ENCODE peak calls at places on chromosomes 16 and 17, in five cellular contexts. V is BJ, F is epithelial cell of esophagus, E is stomach, B is heart right ventricle. W is an unnamed sample.

GRCh38 chr16:79598341-79599181 is 2.0 kb downstream of the MAF start:
- DNase-seq in V (no peak), F (peak), E (peak), B (peak), W (peak)

GRCh38 chr16:76294691-76295214 is 17.6 kb downstream of the CNTNAP4 start:
- DNase-seq in V (no peak), F (no peak), E (no peak), B (no peak), W (no peak)

GRCh38 chr17:57142925-57143324 is 57.9 kb downstream of the AKAP1 start:
- DNase-seq in V (no peak), F (no peak), E (no peak), B (peak), W (no peak)

GRCh38 chr17:57988301-57989010 is 402 bp upstream of the VEZF1 start:
- DNase-seq in V (no peak), F (peak), E (peak), B (peak), W (peak)

GRCh38 chr17:43878260-43879082 is 28.9 kb downstream of the MPP2 start:
- DNase-seq in V (peak), F (peak), E (peak), B (peak), W (peak)

GRCh38 chr17:57696050-57696449 is 49.0 kb downstream of the CCDC182 start:
- DNase-seq in V (no peak), F (no peak), E (no peak), B (peak), W (no peak)

GRCh38 chr16:57184890-57185445 is 871 bp downstream of the PSME3IP1 start:
- DNase-seq in V (no peak), F (no peak), E (no peak), B (no peak), W (no peak)

GRCh38 chr16:2468725-2469398 is 2.2 kb upstream of the NTN3 start:
- DNase-seq in V (no peak), F (no peak), E (no peak), B (no peak), W (no peak)

GRCh38 chr16:85056211-85056748 is 28.7 kb downstream of the KIAA0513 start:
- DNase-seq in V (no peak), F (no peak), E (no peak), B (no peak), W (no peak)

GRCh38 chr17:73760186-73760758 is 116.0 kb upstream of the SDK2 start:
- DNase-seq in V (no peak), F (no peak), E (no peak), B (no peak), W (no peak)

GRCh38 chr16:51820176-51820575 is 669.1 kb upstream of the SALL1 start:
- DNase-seq in V (no peak), F (no peak), E (no peak), B (no peak), W (no peak)

GRCh38 chr16:83743720-83744119 is 64.1 kb upstream of the HSBP1 start:
- DNase-seq in V (no peak), F (no peak), E (no peak), B (no peak), W (no peak)

GRCh38 chr17:82959242-82959930 is 119.6 kb upstream of the ZNF750 start:
- DNase-seq in V (no peak), F (no peak), E (peak), B (no peak), W (no peak)

GRCh38 chr16:63361032-63361624 is 1324.9 kb upstream of the CDH8 start:
- DNase-seq in V (no peak), F (peak), E (no peak), B (no peak), W (no peak)

GRCh38 chr17:58336456-58337094 is 8.0 kb upstream of the TSPOAP1 start:
- DNase-seq in V (peak), F (peak), E (no peak), B (no peak), W (no peak)

GRCh38 chr17:68352041-68352440 is 60.7 kb downstream of the ARSG start:
- DNase-seq in V (no peak), F (no peak), E (no peak), B (no peak), W (no peak)

GRCh38 chr17:77443743-77444260 is 303.0 kb downstream of the SEC14L1 start:
- DNase-seq in V (no peak), F (no peak), E (no peak), B (no peak), W (no peak)

GRCh38 chr17:10653987-10654386 is 3.1 kb downstream of the MYH3 start:
- DNase-seq in V (no peak), F (no peak), E (no peak), B (no peak), W (no peak)

GRCh38 chr17:50947844-50948514 is 81.8 kb upstream of the TOB1 start:
- DNase-seq in V (no peak), F (peak), E (peak), B (peak), W (peak)

GRCh38 chr16:10923650-10924214 is 18.5 kb downstream of the DEXI start:
- DNase-seq in V (no peak), F (no peak), E (peak), B (peak), W (no peak)

GRCh38 chr16:10922328-10923145 is 19.7 kb downstream of the DEXI start:
- DNase-seq in V (no peak), F (no peak), E (no peak), B (peak), W (peak)

GRCh38 chr16:10920726-10921427 is 21.4 kb downstream of the DEXI start:
- DNase-seq in V (no peak), F (peak), E (no peak), B (no peak), W (no peak)

GRCh38 chr16:10921536-10922327 is 20.5 kb downstream of the DEXI start:
- DNase-seq in V (no peak), F (no peak), E (no peak), B (no peak), W (no peak)

GRCh38 chr16:10923146-10923649 is 19.1 kb downstream of the DEXI start:
- DNase-seq in V (no peak), F (no peak), E (no peak), B (no peak), W (no peak)
- H3K4me3 ChIP-seq in V (no peak), F (no peak), E (no peak), B (no peak), W (no peak)

GRCh38 chr17:5200360-5200759 is 8.7 kb upstream of the ZNF594 start:
- DNase-seq in V (no peak), F (no peak), E (no peak), B (no peak), W (no peak)
- H3K4me3 ChIP-seq in V (no peak), F (no peak), E (no peak), B (no peak), W (no peak)

GRCh38 chr17:54887787-54888186 is 12.9 kb upstream of the TOM1L1 start:
- DNase-seq in V (no peak), F (no peak), E (no peak), B (no peak), W (no peak)
- H3K4me3 ChIP-seq in V (no peak), F (no peak), E (no peak), B (no peak), W (no peak)

GRCh38 chr16:9919460-9919859 is 262.8 kb downstream of the GRIN2A start:
- DNase-seq in V (no peak), F (no peak), E (no peak), B (no peak), W (no peak)
- H3K4me3 ChIP-seq in V (no peak), F (no peak), E (no peak), B (no peak), W (no peak)

DNA sequence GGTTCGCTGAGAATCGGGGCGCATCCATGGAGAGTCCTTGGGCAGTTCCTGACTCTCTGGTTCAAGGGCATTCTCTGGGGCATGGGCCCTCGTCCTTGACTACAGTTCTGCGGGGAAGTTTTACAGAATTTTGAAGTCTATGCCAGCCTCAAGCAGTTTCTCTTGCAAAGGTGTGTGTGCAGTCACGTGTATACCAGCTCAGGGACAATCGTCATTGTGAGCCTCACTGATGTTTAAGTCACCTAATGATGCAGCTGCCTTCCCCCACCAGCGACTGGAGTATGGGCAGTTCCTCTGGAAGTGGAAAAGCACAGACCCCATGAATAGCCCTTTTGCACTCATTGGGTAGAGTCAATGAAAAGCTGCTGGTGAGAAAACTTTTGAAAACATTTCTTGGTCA is 1.3 kb downstream of the PLCG2 start:
- DNase-seq in V (no peak), F (no peak), E (no peak), B (no peak), W (no peak)
- H3K4me3 ChIP-seq in V (no peak), F (no peak), E (peak), B (peak), W (peak)

GRCh38 chr16:68528686-68529379 is 10.3 kb upstream of the ZFP90 start:
- DNase-seq in V (no peak), F (peak), E (peak), B (peak), W (peak)
- H3K4me3 ChIP-seq in V (peak), F (peak), E (peak), B (no peak), W (peak)

GRCh38 chr17:7370853-7371252 is 10.0 kb upstream of the TNK1 start:
- DNase-seq in V (no peak), F (no peak), E (no peak), B (no peak), W (no peak)

GRCh38 chr17:7363311-7363710 is 8.4 kb downstream of the TMEM95 start:
- DNase-seq in V (no peak), F (peak), E (no peak), B (no peak), W (no peak)

GRCh38 chr17:7367083-7367482 is 12.1 kb downstream of the TMEM95 start:
- DNase-seq in V (no peak), F (no peak), E (no peak), B (no peak), W (no peak)

DNA sequence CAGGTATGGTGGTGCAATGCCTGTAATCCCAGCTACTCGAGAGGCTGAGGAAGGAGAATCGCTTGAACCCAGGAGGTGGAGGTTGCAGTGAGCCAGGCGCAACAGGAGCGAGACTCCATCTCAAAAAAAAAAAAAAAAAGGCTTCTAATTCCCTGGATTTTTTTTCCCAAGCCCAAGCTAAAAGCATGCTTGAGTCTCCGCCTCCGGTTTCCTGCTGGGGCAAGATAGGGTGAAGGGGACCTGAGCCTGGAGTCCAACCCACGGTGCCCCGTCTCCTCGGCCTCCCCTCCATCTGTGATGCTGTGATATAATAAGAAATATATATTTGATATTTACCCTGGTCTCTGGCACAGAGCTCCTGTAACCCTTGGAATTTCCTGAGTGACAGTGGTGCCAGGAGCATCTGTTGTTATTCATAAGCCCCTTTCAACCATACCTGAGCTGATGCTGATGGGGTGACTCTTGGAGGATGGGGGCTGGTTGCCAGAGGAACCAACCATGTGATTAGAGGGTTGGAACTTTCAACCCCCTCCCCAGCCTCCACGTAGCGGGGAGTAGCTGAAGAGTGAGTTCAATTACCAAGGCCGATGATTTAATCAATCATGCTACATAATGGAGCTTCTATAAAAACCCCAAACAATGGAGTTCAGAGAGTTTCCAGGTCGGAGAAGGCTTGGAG is 12.8 kb upstream of the TNK1 start:
- DNase-seq in V (no peak), F (no peak), E (no peak), B (no peak), W (no peak)
- H3K4me3 ChIP-seq in V (no peak), F (no peak), E (no peak), B (no peak), W (no peak)

GRCh38 chr17:6554871-6555330 is 1.5 kb downstream of the PITPNM3 start:
- DNase-seq in V (no peak), F (no peak), E (peak), B (no peak), W (no peak)

GRCh38 chr17:6555331-6556120 is 829 bp downstream of the PITPNM3 start:
- DNase-seq in V (no peak), F (peak), E (peak), B (no peak), W (peak)

GRCh38 chr17:6551909-6552768 is 4.2 kb downstream of the PITPNM3 start:
- DNase-seq in V (no peak), F (peak), E (peak), B (peak), W (peak)

GRCh38 chr17:6556121-6557039 is at the start of gene PITPNM3:
- DNase-seq in V (no peak), F (peak), E (peak), B (no peak), W (peak)

GRCh38 chr17:6554336-6554735 is 2.0 kb downstream of the PITPNM3 start:
- DNase-seq in V (no peak), F (no peak), E (no peak), B (no peak), W (no peak)
- H3K4me3 ChIP-seq in V (no peak), F (peak), E (no peak), B (no peak), W (no peak)

DNA sequence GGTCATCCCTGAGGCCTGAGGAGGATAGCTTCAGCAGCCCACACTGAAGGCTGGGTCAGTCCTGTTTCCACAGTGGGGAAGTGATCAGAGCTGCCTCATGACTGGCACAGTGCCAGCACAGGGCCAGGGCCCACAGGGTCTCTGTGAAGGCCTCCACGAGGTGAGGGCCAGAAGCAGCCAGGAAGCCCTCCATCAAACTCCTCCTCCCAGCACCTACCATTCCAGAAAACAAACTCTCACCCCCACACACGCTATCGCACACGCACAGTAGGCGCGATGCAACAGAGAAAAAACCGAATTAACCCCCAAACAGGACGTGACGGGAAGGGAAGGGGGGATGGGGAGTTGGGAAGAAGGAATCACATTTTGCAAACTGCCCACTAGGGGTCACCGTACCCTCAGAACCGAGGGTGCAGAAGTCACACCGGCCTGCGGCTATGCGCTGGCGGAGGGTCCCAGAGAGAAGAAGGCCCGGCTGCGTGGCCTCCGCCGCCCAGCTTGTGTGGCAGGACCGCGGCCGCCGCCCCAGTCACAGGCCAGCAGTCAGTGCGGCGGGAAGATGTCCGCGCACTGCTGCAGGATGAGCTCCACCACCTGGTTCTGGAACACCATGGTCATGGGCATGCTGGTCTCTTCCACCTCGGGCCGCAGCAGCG is 37.6 kb downstream of the ARHGAP27 start:
- DNase-seq in V (peak), F (peak), E (peak), B (peak), W (peak)
- H3K4me3 ChIP-seq in V (peak), F (no peak), E (peak), B (peak), W (peak)

GRCh38 chr16:4623593-4623992 is 1.0 kb upstream of the MGRN1 start:
- DNase-seq in V (no peak), F (no peak), E (no peak), B (no peak), W (no peak)
- H3K4me3 ChIP-seq in V (no peak), F (no peak), E (no peak), B (no peak), W (peak)

W was measured in lower lobe of right lung.